ENCODE peak calls at places on chromosome 10, in seven cellular contexts. F is body of pancreas; D is DND-41; A is mammary epithelial cell; T is stomach; B is CD8-positive, alpha-beta T cell; N is PC-9. G is an unnamed sample. For H3K4me1 and H3K27me3, the result is how much of the 10 kb centered on the place peaks cover.

GRCh38 chr10:87500646-87501048 is 4.0 kb upstream of the MINPP1 start:
- DNase-seq in A (no peak), D (no peak), B (no peak), N (no peak), F (peak), T (no peak), G (no peak)

GRCh38 chr10:48289652-48290238 is 15.2 kb upstream of the FRMPD2 start:
- DNase-seq in N (peak), F (peak), A (peak), T (peak), B (peak), D (peak), G (peak)

GRCh38 chr10:14822879-14823755 is 14.7 kb downstream of the CDNF start:
- DNase-seq in T (peak), N (peak), A (peak), B (peak), D (no peak), F (peak), G (no peak)

GRCh38 chr10:50275650-50276235 is 24.4 kb upstream of the ASAH2 start:
- DNase-seq in A (peak), F (peak), D (peak), T (peak), B (no peak), N (peak), G (no peak)

GRCh38 chr10:93462881-93463280 is 19.3 kb downstream of the MYOF start:
- DNase-seq in B (no peak), T (no peak), N (no peak), F (peak), D (no peak), A (peak), G (peak)

GRCh38 chr10:22010973-22011408 is 7.5 kb upstream of the DNAJC1 start:
- DNase-seq in B (no peak), T (no peak), N (no peak), A (no peak), F (no peak), D (no peak), G (no peak)

GRCh38 chr10:4691776-4692175 is 134.2 kb upstream of the AKR1E2 start:
- DNase-seq in T (no peak), N (no peak), A (peak), D (no peak), F (no peak), B (no peak), G (peak)

GRCh38 chr10:69828115-69828870 is 26.6 kb downstream of the COL13A1 start:
- DNase-seq in F (no peak), B (no peak), N (no peak), T (no peak), D (peak), A (no peak), G (no peak)

GRCh38 chr10:34758447-34758996 is 56.6 kb downstream of the PARD3 start:
- DNase-seq in T (no peak), F (no peak), D (no peak), B (no peak), A (peak), N (peak), G (peak)

GRCh38 chr10:93826355-93826754 is 67.4 kb upstream of the SLC35G1 start:
- DNase-seq in B (no peak), A (no peak), F (no peak), T (no peak), N (no peak), D (peak), G (no peak)

GRCh38 chr10:87531908-87532622 is 27.4 kb downstream of the MINPP1 start:
- DNase-seq in D (no peak), T (no peak), N (no peak), B (no peak), A (no peak), F (peak), G (no peak)

GRCh38 chr10:89163265-89163995 is 43.7 kb downstream of the CH25H start:
- DNase-seq in B (no peak), D (peak), F (peak), T (peak), A (peak), N (no peak), G (peak)

GRCh38 chr10:132294561-132295320 is 13.0 kb downstream of the STK32C start:
- DNase-seq in A (no peak), B (no peak), T (no peak), D (peak), F (no peak), N (no peak), G (no peak)

GRCh38 chr10:72291019-72291532 is 17.4 kb downstream of the DDIT4 start:
- DNase-seq in N (no peak), D (peak), A (peak), B (no peak), F (no peak), T (no peak), G (no peak)

GRCh38 chr10:77563638-77564270 is 73.9 kb downstream of the KCNMA1 start:
- DNase-seq in F (peak), A (no peak), D (no peak), N (no peak), T (peak), B (no peak), G (no peak)

GRCh38 chr10:84227810-84228209 is 2.5 kb upstream of the LRIT2 start:
- DNase-seq in T (no peak), A (no peak), B (no peak), D (no peak), F (no peak), N (no peak), G (no peak)

GRCh38 chr10:117074621-117075020 is 63.4 kb downstream of the VAX1 start:
- DNase-seq in A (peak), B (no peak), N (no peak), F (no peak), D (no peak), T (no peak), G (no peak)

GRCh38 chr10:88892223-88892967 is 12.3 kb downstream of the STAMBPL1 start:
- DNase-seq in N (no peak), T (no peak), B (no peak), F (no peak), D (no peak), A (peak), G (peak)

GRCh38 chr10:102645741-102646609 is 1.7 kb downstream of the TRIM8 start:
- DNase-seq in N (peak), A (peak), B (peak), D (peak), T (peak), F (peak), G (peak)

GRCh38 chr10:130300608-130301025 is 164.4 kb downstream of the GLRX3 start:
- DNase-seq in N (no peak), F (peak), A (no peak), B (peak), T (no peak), D (no peak), G (no peak)

GRCh38 chr10:3774018-3774813 is 10.8 kb downstream of the KLF6 start:
- DNase-seq in A (peak), B (no peak), F (no peak), D (no peak), N (no peak), T (no peak), G (peak)

GRCh38 chr10:86449926-86450558 is 71.5 kb downstream of the WAPL start:
- DNase-seq in D (no peak), N (no peak), B (no peak), A (no peak), F (no peak), T (no peak), G (no peak)

GRCh38 chr10:13774303-13774893 is 187.6 kb downstream of the PRPF18 start:
- DNase-seq in T (no peak), A (no peak), D (no peak), N (no peak), F (no peak), B (no peak), G (no peak)

GRCh38 chr10:31011660-31012022 is 20.0 kb downstream of the ZNF438 start:
- DNase-seq in A (no peak), T (no peak), N (no peak), D (no peak), F (no peak), B (no peak), G (no peak)

GRCh38 chr10:86963341-86963919 is 4.9 kb upstream of the ADIRF start:
- DNase-seq in F (no peak), A (no peak), D (no peak), T (peak), B (no peak), N (no peak), G (no peak)

GRCh38 chr10:119445311-119445934 is 97.1 kb downstream of the RGS10 start:
- DNase-seq in D (peak), A (peak), F (peak), T (peak), N (peak), B (peak), G (no peak)

GRCh38 chr10:71946700-71947099 is 17.5 kb upstream of the CHST3 start:
- DNase-seq in A (no peak), D (no peak), N (no peak), T (no peak), F (no peak), B (no peak), G (no peak)

GRCh38 chr10:104333728-104334373 is 4.4 kb downstream of the ITPRIP start:
- DNase-seq in N (no peak), D (no peak), A (no peak), T (no peak), B (no peak), F (no peak), G (no peak)

GRCh38 chr10:104344219-104344618 is 6.0 kb upstream of the ITPRIP start:
- DNase-seq in F (no peak), D (no peak), A (no peak), T (no peak), B (no peak), N (no peak), G (no peak)

GRCh38 chr10:119643306-119644214 is 7.6 kb upstream of the BAG3 start:
- DNase-seq in A (no peak), B (no peak), T (no peak), N (no peak), F (no peak), D (no peak), G (no peak)

GRCh38 chr10:23070819-23071218 is 24.6 kb upstream of the MSRB2 start:
- DNase-seq in B (no peak), A (no peak), N (no peak), T (no peak), D (no peak), F (no peak), G (no peak)

GRCh38 chr10:3783721-3784432 is 1.1 kb downstream of the KLF6 start:
- DNase-seq in N (peak), B (no peak), T (peak), A (peak), D (peak), F (peak), G (peak)

GRCh38 chr10:70985824-70986336 is 97.5 kb upstream of the PCBD1 start:
- DNase-seq in D (peak), N (peak), B (no peak), A (peak), T (peak), F (no peak), G (peak)

GRCh38 chr10:120181154-120181553 is 275.9 kb upstream of the PLPP4 start:
- DNase-seq in N (no peak), D (no peak), T (no peak), A (no peak), B (no peak), F (no peak), G (no peak)

GRCh38 chr10:114328278-114328812 is 76.0 kb downstream of the AFAP1L2 start:
- DNase-seq in N (no peak), D (no peak), B (no peak), F (no peak), T (no peak), A (no peak), G (no peak)

GRCh38 chr10:69710008-69710905 is 80.2 kb downstream of the FAM241B start:
- DNase-seq in F (no peak), A (no peak), B (no peak), T (no peak), D (no peak), N (no peak), G (no peak)

GRCh38 chr10:12543589-12543988 is 194.2 kb downstream of the CAMK1D start:
- DNase-seq in F (no peak), B (no peak), D (no peak), A (no peak), T (no peak), N (no peak), G (no peak)

GRCh38 chr10:79149662-79150443 is 81.1 kb downstream of the ZMIZ1 start:
- DNase-seq in N (peak), D (peak), B (peak), F (peak), A (peak), T (peak), G (peak)

DNA sequence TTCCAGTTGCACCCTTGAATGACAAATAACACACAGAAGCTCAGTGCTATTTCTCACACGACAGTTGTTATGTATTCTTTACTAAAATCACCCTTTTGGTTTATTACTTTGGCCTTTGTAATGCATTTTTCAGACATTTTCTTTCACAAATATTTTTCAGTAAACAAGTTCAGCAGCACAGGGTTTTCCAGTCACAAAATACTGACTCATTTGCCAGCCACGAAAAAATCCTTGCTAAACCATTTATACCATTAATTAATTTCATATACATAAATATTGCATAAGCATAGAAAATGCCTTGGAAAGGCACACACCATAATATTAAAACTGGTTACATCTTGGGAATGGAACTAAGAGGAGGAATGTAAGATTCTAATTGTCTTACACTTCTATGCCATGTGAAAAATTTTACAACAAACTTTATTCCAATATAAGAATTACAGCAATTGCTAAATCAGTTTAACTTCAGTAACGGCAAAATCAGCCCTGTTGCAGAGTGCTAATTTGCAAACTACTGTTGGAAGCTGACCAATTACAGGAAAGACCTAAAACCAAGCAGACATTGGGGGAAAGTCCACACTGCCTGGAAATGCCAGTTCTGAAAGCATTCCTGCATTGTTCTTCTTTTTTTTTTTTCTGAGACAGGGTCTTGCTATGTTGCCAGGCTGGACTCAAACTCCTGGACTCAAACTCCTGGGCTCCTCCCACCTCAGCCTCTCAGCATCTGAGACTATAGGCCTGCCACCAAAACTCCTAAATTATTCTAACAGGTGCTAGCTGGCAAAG is 31.6 kb upstream of the PBLD start:
- DNase-seq in D (no peak), T (no peak), A (no peak), N (no peak), B (no peak), F (no peak), G (no peak)
- H3K4me1 ChIP-seq in D (under half), T (under half), A (under half), N (under half), B (under half), F (under half), G (under half)

GRCh38 chr10:97708976-97709745 is 4.4 kb upstream of the MARVELD1 start:
- DNase-seq in F (peak), A (no peak), T (peak), B (no peak), N (peak), D (peak), G (no peak)
- H3K27ac ChIP-seq in F (no peak), A (no peak), T (peak), B (no peak), N (no peak), D (no peak), G (no peak)

DNA sequence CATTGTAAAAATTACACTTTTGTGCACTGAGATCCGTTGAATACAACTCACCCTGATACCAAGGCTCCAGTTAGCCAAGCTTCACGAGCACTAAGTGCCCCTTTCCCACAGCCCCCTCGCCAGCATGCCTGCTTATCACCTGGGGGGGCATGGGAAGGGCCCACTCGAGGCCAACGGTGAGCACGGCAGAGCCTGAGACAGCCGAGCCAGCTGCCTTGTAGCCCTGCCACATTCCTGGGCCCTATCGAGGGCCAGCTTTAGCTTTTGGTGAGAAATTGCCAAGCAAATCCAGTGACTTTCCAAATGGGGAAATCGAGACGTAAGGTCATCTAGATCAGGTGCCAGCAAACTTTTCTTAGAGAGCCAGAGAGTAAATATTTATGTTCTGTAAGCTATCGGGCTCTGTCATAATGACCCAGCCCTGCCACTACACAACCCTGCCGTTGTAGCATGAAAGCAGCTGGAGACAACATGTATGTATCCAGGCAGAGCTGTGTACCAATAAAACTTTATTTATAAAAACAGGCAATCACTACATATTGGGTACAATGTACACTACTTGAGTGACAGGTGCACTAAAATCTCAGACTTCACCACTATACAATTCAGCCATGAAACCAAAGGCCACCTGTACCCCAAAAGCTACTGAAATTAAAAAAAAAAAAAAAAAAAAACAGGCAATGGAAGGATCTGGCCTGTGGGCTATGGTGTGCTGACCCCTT is 83.6 kb downstream of the FAM53B start:
- DNase-seq in A (no peak), D (no peak), B (no peak), F (no peak), T (peak), N (no peak), G (no peak)
- H3K27me3 ChIP-seq in A (under half), D (under half), B (under half), F (under half), T (under half), N (under half), G (under half)

GRCh38 chr10:125911990-125912389 is 15.6 kb downstream of the FANK1 start:
- DNase-seq in A (no peak), B (no peak), F (peak), N (no peak), T (peak), D (no peak), G (no peak)
- H3K4me1 ChIP-seq in A (under half), B (under half), F (under half), N (under half), T (under half), D (under half), G (under half)

GRCh38 chr10:122863796-122864592 is 15.4 kb downstream of the FAM24B start:
- DNase-seq in T (no peak), A (no peak), D (no peak), B (no peak), F (no peak), N (no peak), G (no peak)

GRCh38 chr10:122863216-122863615 is 16.2 kb downstream of the FAM24B start:
- DNase-seq in F (no peak), T (no peak), D (no peak), A (no peak), N (no peak), B (no peak), G (no peak)

GRCh38 chr10:122859527-122859926 is 13.9 kb upstream of the CUZD1 start:
- DNase-seq in T (no peak), D (no peak), B (no peak), A (no peak), N (no peak), F (no peak), G (no peak)

GRCh38 chr10:122864901-122865300 is 14.5 kb downstream of the FAM24B start:
- DNase-seq in D (no peak), B (no peak), N (no peak), T (no peak), F (no peak), A (no peak), G (peak)

GRCh38 chr10:122861724-122862161 is 16.1 kb upstream of the CUZD1 start:
- DNase-seq in D (no peak), A (peak), B (no peak), N (no peak), T (no peak), F (no peak), G (peak)
- H3K27ac ChIP-seq in D (no peak), A (peak), B (no peak), N (no peak), T (no peak), F (no peak), G (peak)

DNA sequence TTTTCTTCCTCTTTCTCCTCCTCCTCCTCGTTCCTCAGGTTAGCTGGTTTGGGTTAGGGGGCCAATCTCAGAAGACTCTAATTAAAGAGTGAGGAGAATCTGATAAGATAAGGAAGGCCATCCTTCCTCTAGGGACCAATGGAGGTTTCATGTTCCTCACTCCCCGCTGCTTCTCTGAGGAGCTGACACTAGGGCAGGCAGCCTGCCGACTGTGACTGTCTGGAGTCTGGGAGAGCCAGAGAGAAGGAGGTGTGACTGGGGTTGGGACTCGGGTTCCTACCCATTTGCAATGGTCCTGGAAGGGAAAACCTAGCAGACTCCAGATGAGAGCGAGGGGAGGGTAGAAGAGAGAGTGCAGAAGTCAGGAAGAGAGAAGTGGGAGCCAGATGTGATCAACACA is 15.3 kb downstream of the PAX2 start:
- DNase-seq in B (no peak), F (no peak), D (no peak), T (no peak), A (no peak), N (no peak), G (no peak)
- H3K27me3 ChIP-seq in B (under half), F (under half), D (under half), T (under half), A (under half), N (half or more), G (half or more)

G was measured in foreskin keratinocyte.